ENCODE peak calls at places on chromosome 20, in seven cellular contexts. P is HCT116, J is tibial nerve, B is IMR-90, S is endothelial cell of umbilical vein, K is adrenal gland, W is sigmoid colon. V is an unnamed sample.

GRCh38 chr20:41331731-41332130 is 8.9 kb upstream of the LPIN3 start:
- DNase-seq in P (no peak), B (no peak), S (no peak), K (no peak), W (no peak), J (no peak), V (no peak)

GRCh38 chr20:36462440-36463211 is 78.7 kb upstream of the MYL9 start:
- DNase-seq in W (peak; percentile 88), P (no peak), K (peak; percentile 67), J (peak; percentile 46), S (peak; percentile 70), B (peak; percentile 60), V (peak; percentile 89)

GRCh38 chr20:51678041-51678697 is 90.0 kb downstream of the ATP9A start:
- DNase-seq in B (no peak), S (no peak), W (no peak), P (no peak), J (no peak), K (no peak), V (no peak)

GRCh38 chr20:24695529-24696225 is 226.2 kb downstream of the SYNDIG1 start:
- DNase-seq in P (no peak), K (no peak), B (no peak), W (peak; percentile 25), J (no peak), S (no peak), V (no peak)

GRCh38 chr20:53949319-53949839 is 121.0 kb downstream of the BCAS1 start:
- DNase-seq in B (peak; percentile 94), J (no peak), K (no peak), S (peak; percentile 63), P (no peak), W (no peak), V (peak; percentile 80)

GRCh38 chr20:49275634-49276033 is 2.2 kb downstream of the ZNFX1 start:
- DNase-seq in S (no peak), K (no peak), J (no peak), W (no peak), B (no peak), P (no peak), V (no peak)

GRCh38 chr20:20089018-20089417 is 36.7 kb downstream of the CFAP61 start:
- DNase-seq in S (no peak), W (no peak), J (no peak), P (no peak), K (no peak), B (no peak), V (no peak)

GRCh38 chr20:9066196-9066595 is 2.7 kb upstream of the PLCB4 start:
- DNase-seq in S (no peak), J (no peak), W (no peak), B (no peak), P (no peak), K (no peak), V (no peak)

GRCh38 chr20:9576695-9577094 is 62.3 kb downstream of the LAMP5 start:
- DNase-seq in W (no peak), K (no peak), S (no peak), P (no peak), B (no peak), J (no peak), V (no peak)

GRCh38 chr20:437787-438486 is 24.4 kb downstream of the TBC1D20 start:
- DNase-seq in K (no peak), J (no peak), W (no peak), B (no peak), P (no peak), S (peak; percentile 8), V (no peak)

GRCh38 chr20:1166963-1167720 is 17.6 kb downstream of the TMEM74B start:
- DNase-seq in J (no peak), K (no peak), S (peak; percentile 25), P (no peak), B (no peak), W (no peak), V (no peak)

GRCh38 chr20:32436968-32437367 is 78.8 kb downstream of the ASXL1 start:
- DNase-seq in K (no peak), J (no peak), S (no peak), W (no peak), P (no peak), B (no peak), V (no peak)

GRCh38 chr20:23349338-23350006 is 1.1 kb upstream of the NXT1 start:
- DNase-seq in B (no peak), S (no peak), K (no peak), J (no peak), W (no peak), P (no peak), V (no peak)

GRCh38 chr20:41363601-41364000 is 3.0 kb downstream of the EMILIN3 start:
- DNase-seq in K (no peak), W (no peak), P (no peak), S (no peak), B (no peak), J (no peak), V (no peak)

GRCh38 chr20:63645218-63645617 is 8.0 kb downstream of the STMN3 start:
- DNase-seq in W (no peak), S (no peak), P (no peak), K (no peak), B (no peak), J (no peak), V (no peak)

GRCh38 chr20:41029150-41029872 is 689 bp downstream of the TOP1 start:
- DNase-seq in W (peak; percentile 68), J (no peak), K (no peak), B (no peak), P (no peak), S (peak; percentile 54), V (peak; percentile 64)

GRCh38 chr20:6178537-6178936 is 55.7 kb upstream of the FERMT1 start:
- DNase-seq in K (no peak), S (peak; percentile 67), J (peak; percentile 24), W (no peak), P (peak; percentile 22), B (peak; percentile 51), V (peak; percentile 68)

GRCh38 chr20:19275630-19276071 is 63.2 kb downstream of the SLC24A3 start:
- DNase-seq in P (no peak), B (no peak), W (peak; percentile 93), K (peak; percentile 96), S (no peak), J (peak; percentile 72), V (no peak)

GRCh38 chr20:23058240-23058639 is 8.8 kb upstream of the THBD start:
- DNase-seq in P (no peak), K (no peak), S (no peak), W (no peak), B (no peak), J (no peak), V (no peak)

GRCh38 chr20:56439784-56440291 is 27.8 kb downstream of the CASS4 start:
- DNase-seq in B (peak; percentile 100), J (no peak), P (no peak), K (no peak), W (peak; percentile 90), S (peak; percentile 23), V (peak; percentile 36)

GRCh38 chr20:22684763-22685443 is 100.5 kb upstream of the FOXA2 start:
- DNase-seq in B (no peak), S (peak; percentile 24), W (no peak), K (no peak), P (no peak), J (no peak), V (no peak)

GRCh38 chr20:45085289-45085688 is 15.6 kb downstream of the KCNS1 start:
- DNase-seq in S (no peak), K (no peak), B (no peak), P (no peak), W (no peak), J (no peak), V (no peak)

GRCh38 chr20:45082468-45082867 is 18.5 kb downstream of the KCNS1 start:
- DNase-seq in B (no peak), K (no peak), P (no peak), S (no peak), J (no peak), W (no peak), V (no peak)

GRCh38 chr20:45083127-45083526 is 17.8 kb downstream of the KCNS1 start:
- DNase-seq in K (no peak), J (no peak), S (no peak), W (no peak), P (no peak), B (no peak), V (no peak)

GRCh38 chr20:45077559-45077958 is 23.4 kb downstream of the KCNS1 start:
- DNase-seq in P (no peak), K (no peak), B (no peak), S (no peak), W (no peak), J (no peak), V (no peak)

DNA sequence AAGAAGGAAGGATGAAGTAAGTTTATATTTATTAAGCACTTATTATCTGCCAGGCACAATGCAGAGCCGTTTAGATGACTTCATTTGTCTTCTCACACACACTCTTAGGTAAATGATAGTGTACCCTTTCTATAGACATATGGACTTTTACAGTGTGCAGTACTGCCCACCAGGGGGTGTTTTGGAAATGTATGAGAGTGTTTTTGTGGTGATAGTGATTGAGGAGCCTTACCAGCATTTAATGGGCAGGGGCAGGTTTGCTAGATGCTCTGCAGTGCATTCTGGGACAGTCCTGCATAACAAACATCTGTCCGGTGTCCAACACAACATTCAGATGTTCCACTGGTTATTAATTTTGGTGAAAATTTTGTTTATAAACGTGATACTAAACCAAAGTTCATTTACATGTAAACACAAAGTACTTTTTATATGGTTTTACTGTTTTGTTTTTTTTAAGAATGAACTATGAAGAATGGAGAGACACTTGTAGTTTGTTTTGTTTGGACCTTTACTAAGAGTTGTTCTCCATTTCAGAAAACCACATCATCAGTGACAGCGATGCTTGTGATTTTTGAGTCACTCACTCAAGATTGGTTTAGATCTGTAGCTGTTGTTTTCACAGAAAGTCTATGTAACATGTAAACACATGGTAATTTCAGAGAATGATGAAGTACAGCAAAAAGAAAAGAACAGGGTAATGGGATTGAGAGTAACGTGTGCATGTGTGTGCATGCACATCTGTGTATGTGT is 19.9 kb downstream of the KCNS1 start:
- DNase-seq in W (no peak), B (peak; percentile 52), P (peak; percentile 15), J (no peak), S (peak; percentile 24), K (no peak), V (peak; percentile 40)
- TF ChIP-seq CTCF in W (no peak), B (peak; percentile 46), P (peak; percentile 65), J (no peak), S (peak; percentile 23), K (no peak), V (peak; percentile 57)

GRCh38 chr20:39249798-39250197 is 287.7 kb downstream of the DHX35 start:
- DNase-seq in B (no peak), P (no peak), J (no peak), K (no peak), S (no peak), W (no peak), V (no peak)
- TF ChIP-seq POLR2A in B (no peak), P (no peak), J (no peak), K (no peak), S (no peak), W (no peak), V (no peak)

DNA sequence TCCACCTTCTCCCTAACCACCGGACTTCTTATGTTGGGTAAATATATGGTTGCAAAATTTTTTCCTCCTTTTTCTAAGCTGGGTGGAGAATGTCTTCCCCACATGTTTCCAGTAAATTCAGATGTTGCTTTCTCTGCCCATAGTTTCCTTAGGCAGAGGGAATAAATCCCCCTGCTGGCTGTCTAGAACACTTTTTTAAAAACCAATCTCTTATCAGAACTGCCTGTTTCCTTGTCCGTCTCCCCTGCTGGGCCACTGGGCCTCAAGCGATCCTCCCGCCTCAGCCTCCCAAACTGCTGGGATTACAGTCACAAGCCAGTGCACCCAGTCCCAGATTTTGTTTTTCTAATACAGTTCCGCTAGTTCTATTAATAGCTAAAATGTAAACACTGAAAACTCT is 9.9 kb upstream of the WFDC2 start:
- DNase-seq in S (no peak), B (peak; percentile 3), W (no peak), J (no peak), K (no peak), P (no peak), V (no peak)
- TF ChIP-seq CTCF in S (peak; percentile 9), B (no peak), W (no peak), J (no peak), K (no peak), P (peak; percentile 10), V (peak; percentile 5)

GRCh38 chr20:50379049-50379990 is 130.9 kb upstream of the PTPN1 start:
- DNase-seq in K (peak; percentile 97), B (peak; percentile 92), S (peak; percentile 78), J (peak; percentile 95), W (peak; percentile 98), P (no peak), V (peak; percentile 91)
- TF ChIP-seq POLR2A in K (peak; percentile 87), B (peak; percentile 78), S (no peak), J (peak; percentile 61), W (peak; percentile 71), P (no peak), V (no peak)

V was measured in NB4.